ENCODE peak calls at places on chromosomes 13 and 19, in nine cellular contexts. Z is RWPE1, O is posterior cingulate gyrus, S is GM03348, T is GM13976, U is GM04504, R is WTC11, C is Caki2, X is brain pericyte. Q is an unnamed sample.
A peak's percentile ranks its signal among the peaks of the same experiment; 100 is the strongest.

GRCh38 chr19:40274585-40275544 is 10.3 kb downstream of the AKT2 start:
- DNase-seq in X (no peak), C (no peak), U (no peak), R (no peak), Z (no peak), T (peak; percentile 81), O (peak; percentile 76), S (no peak), Q (no peak)

GRCh38 chr13:112056284-112056727 is 10.6 kb upstream of the SOX1 start:
- DNase-seq in X (no peak), O (no peak), R (peak; percentile 71), T (no peak), C (no peak), U (no peak), Z (no peak), S (no peak), Q (no peak)

GRCh38 chr13:35139591-35139990 is 197.5 kb downstream of the NBEA start:
- DNase-seq in O (no peak), X (peak; percentile 40), S (no peak), R (no peak), U (no peak), T (no peak), Z (no peak), C (no peak), Q (no peak)

GRCh38 chr19:35940078-35940775 is 4.1 kb downstream of the LRFN3 start:
- DNase-seq in Z (no peak), X (no peak), U (no peak), O (no peak), R (no peak), C (no peak), T (no peak), S (no peak), Q (no peak)

GRCh38 chr19:45999653-46000121 is 4.4 kb downstream of the CCDC61 start:
- DNase-seq in S (peak; percentile 29), Z (no peak), R (peak; percentile 75), T (no peak), C (no peak), U (no peak), O (peak; percentile 92), X (no peak), Q (no peak)

GRCh38 chr13:113209880-113210421 is 538 bp downstream of the CUL4A start:
- DNase-seq in R (peak; percentile 68), Z (peak; percentile 55), O (peak; percentile 81), S (peak; percentile 66), T (peak; percentile 76), C (peak; percentile 52), X (no peak), U (no peak), Q (peak; percentile 5)

GRCh38 chr19:38221919-38222828 is 1.8 kb downstream of the DPF1 start:
- DNase-seq in T (no peak), O (no peak), R (no peak), S (no peak), U (no peak), X (no peak), C (no peak), Z (no peak), Q (no peak)

GRCh38 chr19:43560687-43561086 is 14.6 kb downstream of the XRCC1 start:
- DNase-seq in X (no peak), O (peak; percentile 35), R (peak; percentile 23), Z (no peak), C (peak; percentile 42), U (no peak), S (no peak), T (no peak), Q (peak; percentile 5)

GRCh38 chr13:109968876-109969577 is 182.6 kb upstream of the IRS2 start:
- DNase-seq in X (no peak), U (no peak), C (no peak), T (no peak), Z (no peak), O (no peak), S (peak; percentile 33), R (no peak), Q (no peak)

GRCh38 chr19:6062274-6062673 is 48.0 kb downstream of the RFX2 start:
- DNase-seq in Z (no peak), S (no peak), O (no peak), X (no peak), C (no peak), U (no peak), T (no peak), R (no peak), Q (peak; percentile 45)

GRCh38 chr19:29379257-29379986 is 146.4 kb upstream of the VSTM2B start:
- DNase-seq in Z (no peak), U (no peak), O (no peak), T (peak; percentile 11), C (no peak), S (no peak), X (no peak), R (no peak), Q (no peak)

GRCh38 chr13:38350114-38350617 is 515 bp downstream of the UFM1 start:
- DNase-seq in S (peak; percentile 54), R (peak; percentile 42), C (no peak), X (no peak), Z (peak; percentile 63), T (peak; percentile 37), O (peak; percentile 86), U (peak; percentile 37), Q (peak; percentile 14)

GRCh38 chr13:97030705-97031452 is 36.6 kb upstream of the OXGR1 start:
- DNase-seq in R (no peak), S (peak; percentile 36), O (no peak), Z (peak; percentile 25), C (peak; percentile 12), X (no peak), U (no peak), T (peak; percentile 40), Q (peak; percentile 9)

GRCh38 chr13:53238241-53238640 is 209.6 kb downstream of the OLFM4 start:
- DNase-seq in S (no peak), X (no peak), U (no peak), Z (no peak), T (no peak), R (peak; percentile 19), O (no peak), C (no peak), Q (no peak)

GRCh38 chr13:105341256-105341655 is 1194.2 kb downstream of the EFNB2 start:
- DNase-seq in S (no peak), U (no peak), X (no peak), Z (no peak), O (no peak), T (no peak), R (no peak), C (no peak), Q (no peak)

GRCh38 chr19:32652893-32653625 is 21.9 kb downstream of the ANKRD27 start:
- DNase-seq in Z (no peak), R (no peak), T (no peak), S (no peak), U (no peak), O (peak; percentile 85), X (no peak), C (no peak), Q (no peak)

GRCh38 chr13:36258831-36259230 is 38.8 kb downstream of the CCDC169 start:
- DNase-seq in S (no peak), T (no peak), U (no peak), R (no peak), C (no peak), X (no peak), Z (no peak), O (no peak), Q (no peak)

GRCh38 chr13:72180253-72180952 is 313.4 kb upstream of the DACH1 start:
- DNase-seq in T (no peak), Z (peak; percentile 1), R (no peak), U (no peak), C (peak; percentile 54), O (no peak), X (no peak), S (no peak), Q (peak; percentile 54)

GRCh38 chr19:45231891-45232290 is 13.3 kb downstream of the EXOC3L2 start:
- DNase-seq in C (no peak), O (no peak), Z (peak; percentile 94), R (no peak), X (no peak), U (no peak), S (no peak), T (no peak), Q (no peak)

GRCh38 chr13:99606322-99607089 is 105.2 kb downstream of the TM9SF2 start:
- DNase-seq in U (peak; percentile 49), C (peak; percentile 62), R (peak; percentile 90), T (peak; percentile 97), S (peak; percentile 100), Z (peak; percentile 91), O (peak; percentile 95), X (peak; percentile 32), Q (peak; percentile 66)

GRCh38 chr19:18321729-18322091 is 1.2 kb downstream of the LSM4 start:
- DNase-seq in O (no peak), X (no peak), T (no peak), U (no peak), R (no peak), Z (no peak), S (no peak), C (no peak), Q (no peak)

GRCh38 chr13:52345631-52346251 is 60.2 kb downstream of the THSD1 start:
- DNase-seq in O (no peak), C (no peak), S (no peak), U (no peak), T (no peak), R (no peak), Z (no peak), X (no peak), Q (no peak)

GRCh38 chr13:97004096-97004876 is 10.0 kb upstream of the OXGR1 start:
- DNase-seq in C (no peak), T (no peak), Z (no peak), R (no peak), S (no peak), U (no peak), O (no peak), X (no peak), Q (no peak)

GRCh38 chr13:46405457-46405856 is 18.4 kb upstream of the RUBCNL start:
- DNase-seq in Z (no peak), X (no peak), T (no peak), C (no peak), S (no peak), U (no peak), O (no peak), R (no peak), Q (no peak)

GRCh38 chr19:10295305-10295846 is 5.6 kb downstream of the ICAM5 start:
- DNase-seq in Z (no peak), O (no peak), R (peak; percentile 58), C (peak; percentile 39), S (no peak), X (no peak), T (peak; percentile 88), U (no peak), Q (no peak)

GRCh38 chr13:34416833-34417425 is 525.1 kb upstream of the NBEA start:
- DNase-seq in X (no peak), U (peak; percentile 35), C (no peak), O (no peak), T (no peak), Z (no peak), S (peak; percentile 65), R (no peak), Q (no peak)

GRCh38 chr19:17695198-17695597 is 7.0 kb upstream of the UNC13A start:
- DNase-seq in U (no peak), C (no peak), R (no peak), Z (no peak), X (no peak), T (no peak), S (no peak), O (no peak), Q (no peak)

GRCh38 chr13:111202149-111202548 is 87.0 kb downstream of the ARHGEF7 start:
- DNase-seq in S (no peak), X (no peak), U (no peak), C (no peak), Z (no peak), O (no peak), R (no peak), T (no peak), Q (no peak)

GRCh38 chr13:45807520-45808099 is 43.9 kb downstream of the SIAH3 start:
- DNase-seq in O (no peak), X (no peak), S (peak; percentile 60), Z (peak; percentile 73), C (peak; percentile 37), U (peak; percentile 14), T (peak; percentile 62), R (peak; percentile 40), Q (peak; percentile 41)

GRCh38 chr13:27044837-27045570 is 126.6 kb downstream of the USP12 start:
- DNase-seq in S (no peak), Z (no peak), T (peak; percentile 54), O (no peak), C (no peak), X (no peak), U (no peak), R (no peak), Q (no peak)

GRCh38 chr13:30787747-30788535 is 52.6 kb downstream of the ALOX5AP start:
- DNase-seq in S (peak; percentile 40), U (no peak), C (no peak), T (peak; percentile 53), Z (no peak), O (no peak), X (no peak), R (no peak), Q (no peak)

Q was measured in RCC 7860.